ENCODE peak calls at places on chromosome 3, in eight cellular contexts. One of them, this sample, is unnamed.

GRCh38 chr3:117443014-117443413 is 733.4 kb downstream of the TUSC7 start:
- DNase-seq in cardiac fibroblast: peak; percentile 18
- DNase-seq in transverse colon: no peak
- DNase-seq in OCI-LY7: no peak
- DNase-seq in Panc1: no peak
- DNase-seq in BJ: no peak
- DNase-seq in astrocyte: peak; percentile 65
- DNase-seq in A549: no peak
- DNase-seq in this sample: peak; percentile 54

GRCh38 chr3:177538743-177539730 is 341.8 kb upstream of the TBL1XR1 start:
- DNase-seq in cardiac fibroblast: peak; percentile 18
- DNase-seq in transverse colon: no peak
- DNase-seq in OCI-LY7: peak; percentile 25
- DNase-seq in Panc1: no peak
- DNase-seq in BJ: no peak
- DNase-seq in astrocyte: no peak
- DNase-seq in A549: no peak
- DNase-seq in this sample: no peak

GRCh38 chr3:124059580-124059979 is 67.7 kb upstream of the ROPN1 start:
- DNase-seq in cardiac fibroblast: peak; percentile 40
- DNase-seq in transverse colon: no peak
- DNase-seq in OCI-LY7: no peak
- DNase-seq in Panc1: no peak
- DNase-seq in BJ: peak; percentile 28
- DNase-seq in astrocyte: peak; percentile 69
- DNase-seq in A549: no peak
- DNase-seq in this sample: peak; percentile 33

GRCh38 chr3:169266351-169266750 is 397.2 kb downstream of the MECOM start:
- DNase-seq in cardiac fibroblast: peak; percentile 28
- DNase-seq in transverse colon: no peak
- DNase-seq in OCI-LY7: no peak
- DNase-seq in Panc1: no peak
- DNase-seq in BJ: no peak
- DNase-seq in astrocyte: no peak
- DNase-seq in A549: no peak
- DNase-seq in this sample: no peak

GRCh38 chr3:149044329-149045083 is 41.8 kb downstream of the HLTF start:
- DNase-seq in cardiac fibroblast: no peak
- DNase-seq in transverse colon: no peak
- DNase-seq in OCI-LY7: no peak
- DNase-seq in Panc1: no peak
- DNase-seq in BJ: no peak
- DNase-seq in astrocyte: no peak
- DNase-seq in A549: no peak
- DNase-seq in this sample: no peak

GRCh38 chr3:112770026-112770626 is 76.5 kb downstream of the CD200R1L start:
- DNase-seq in cardiac fibroblast: peak; percentile 97
- DNase-seq in transverse colon: no peak
- DNase-seq in OCI-LY7: no peak
- DNase-seq in Panc1: no peak
- DNase-seq in BJ: no peak
- DNase-seq in astrocyte: peak; percentile 81
- DNase-seq in A549: no peak
- DNase-seq in this sample: peak; percentile 78

GRCh38 chr3:149174901-149175300 is 45.5 kb downstream of the HPS3 start:
- DNase-seq in cardiac fibroblast: no peak
- DNase-seq in transverse colon: no peak
- DNase-seq in OCI-LY7: no peak
- DNase-seq in Panc1: no peak
- DNase-seq in BJ: no peak
- DNase-seq in astrocyte: peak; percentile 77
- DNase-seq in A549: no peak
- DNase-seq in this sample: no peak

GRCh38 chr3:148077318-148077923 is 620.3 kb upstream of the AGTR1 start:
- DNase-seq in cardiac fibroblast: peak; percentile 60
- DNase-seq in transverse colon: no peak
- DNase-seq in OCI-LY7: peak; percentile 10
- DNase-seq in Panc1: no peak
- DNase-seq in BJ: no peak
- DNase-seq in astrocyte: no peak
- DNase-seq in A549: peak; percentile 11
- DNase-seq in this sample: peak; percentile 54

GRCh38 chr3:132554437-132554836 is 42.6 kb upstream of the ACKR4 start:
- DNase-seq in cardiac fibroblast: peak; percentile 44
- DNase-seq in transverse colon: no peak
- DNase-seq in OCI-LY7: no peak
- DNase-seq in Panc1: no peak
- DNase-seq in BJ: no peak
- DNase-seq in astrocyte: peak; percentile 50
- DNase-seq in A549: no peak
- DNase-seq in this sample: peak; percentile 73

GRCh38 chr3:43872301-43872700 is 181.6 kb downstream of the ABHD5 start:
- DNase-seq in cardiac fibroblast: peak; percentile 97
- DNase-seq in transverse colon: no peak
- DNase-seq in OCI-LY7: no peak
- DNase-seq in Panc1: no peak
- DNase-seq in BJ: peak; percentile 58
- DNase-seq in astrocyte: peak; percentile 81
- DNase-seq in A549: peak; percentile 48
- DNase-seq in this sample: peak; percentile 78

GRCh38 chr3:183158552-183159006 is 4.0 kb downstream of the LAMP3 start:
- DNase-seq in cardiac fibroblast: peak; percentile 86
- DNase-seq in transverse colon: no peak
- DNase-seq in OCI-LY7: peak; percentile 48
- DNase-seq in Panc1: no peak
- DNase-seq in BJ: no peak
- DNase-seq in astrocyte: peak; percentile 80
- DNase-seq in A549: no peak
- DNase-seq in this sample: peak; percentile 73

GRCh38 chr3:46829699-46830208 is 33.5 kb downstream of the MYL3 start:
- DNase-seq in cardiac fibroblast: no peak
- DNase-seq in transverse colon: no peak
- DNase-seq in OCI-LY7: no peak
- DNase-seq in Panc1: no peak
- DNase-seq in BJ: no peak
- DNase-seq in astrocyte: no peak
- DNase-seq in A549: no peak
- DNase-seq in this sample: no peak

GRCh38 chr3:150899141-150899540 is 6.1 kb downstream of the MINDY4B start:
- DNase-seq in cardiac fibroblast: no peak
- DNase-seq in transverse colon: no peak
- DNase-seq in OCI-LY7: no peak
- DNase-seq in Panc1: no peak
- DNase-seq in BJ: no peak
- DNase-seq in astrocyte: no peak
- DNase-seq in A549: no peak
- DNase-seq in this sample: no peak

GRCh38 chr3:14541646-14542045 is 1.5 kb upstream of the GRIP2 start:
- DNase-seq in cardiac fibroblast: no peak
- DNase-seq in transverse colon: no peak
- DNase-seq in OCI-LY7: no peak
- DNase-seq in Panc1: no peak
- DNase-seq in BJ: no peak
- DNase-seq in astrocyte: no peak
- DNase-seq in A549: no peak
- DNase-seq in this sample: no peak

GRCh38 chr3:183073839-183074615 is 25.3 kb downstream of the MCCC1 start:
- DNase-seq in cardiac fibroblast: peak; percentile 53
- DNase-seq in transverse colon: no peak
- DNase-seq in OCI-LY7: no peak
- DNase-seq in Panc1: no peak
- DNase-seq in BJ: peak; percentile 20
- DNase-seq in astrocyte: no peak
- DNase-seq in A549: no peak
- DNase-seq in this sample: peak; percentile 30

GRCh38 chr3:101195951-101196713 is 124.2 kb downstream of the IMPG2 start:
- DNase-seq in cardiac fibroblast: peak; percentile 90
- DNase-seq in transverse colon: no peak
- DNase-seq in OCI-LY7: peak; percentile 19
- DNase-seq in Panc1: peak; percentile 12
- DNase-seq in BJ: no peak
- DNase-seq in astrocyte: peak; percentile 31
- DNase-seq in A549: peak; percentile 28
- DNase-seq in this sample: peak; percentile 78

GRCh38 chr3:126959921-126960603 is 22.9 kb upstream of the PLXNA1 start:
- DNase-seq in cardiac fibroblast: peak; percentile 86
- DNase-seq in transverse colon: no peak
- DNase-seq in OCI-LY7: no peak
- DNase-seq in Panc1: no peak
- DNase-seq in BJ: no peak
- DNase-seq in astrocyte: peak; percentile 54
- DNase-seq in A549: peak; percentile 49
- DNase-seq in this sample: peak; percentile 72

GRCh38 chr3:38039101-38039898 is at the start of gene DLEC1:
- DNase-seq in cardiac fibroblast: peak; percentile 77
- DNase-seq in transverse colon: peak; percentile 89
- DNase-seq in OCI-LY7: peak; percentile 63
- DNase-seq in Panc1: no peak
- DNase-seq in BJ: no peak
- DNase-seq in astrocyte: peak; percentile 47
- DNase-seq in A549: no peak
- DNase-seq in this sample: peak; percentile 67
- H3K4me3 ChIP-seq in cardiac fibroblast: peak within 1 kb of the TSS; percentile 33
- H3K4me3 ChIP-seq in transverse colon: peak within 1 kb of the TSS; percentile 60
- H3K4me3 ChIP-seq in OCI-LY7: peak within 1 kb of the TSS; percentile 28
- H3K4me3 ChIP-seq in Panc1: no peak within 1 kb of the TSS
- H3K4me3 ChIP-seq in BJ: peak within 1 kb of the TSS; percentile 40
- H3K4me3 ChIP-seq in astrocyte: peak within 1 kb of the TSS; percentile 63
- H3K4me3 ChIP-seq in A549: no peak within 1 kb of the TSS
- H3K4me3 ChIP-seq in this sample: peak within 1 kb of the TSS; percentile 54

GRCh38 chr3:160183375-160184076 is 41.7 kb upstream of the C3orf80 start:
- DNase-seq in cardiac fibroblast: peak; percentile 54
- DNase-seq in transverse colon: no peak
- DNase-seq in OCI-LY7: no peak
- DNase-seq in Panc1: no peak
- DNase-seq in BJ: no peak
- DNase-seq in astrocyte: peak; percentile 71
- DNase-seq in A549: no peak
- DNase-seq in this sample: peak; percentile 64

GRCh38 chr3:160176923-160177322 is 48.3 kb upstream of the C3orf80 start:
- DNase-seq in cardiac fibroblast: no peak
- DNase-seq in transverse colon: no peak
- DNase-seq in OCI-LY7: no peak
- DNase-seq in Panc1: no peak
- DNase-seq in BJ: no peak
- DNase-seq in astrocyte: no peak
- DNase-seq in A549: no peak
- DNase-seq in this sample: no peak

GRCh38 chr3:160184655-160185054 is 40.6 kb upstream of the C3orf80 start:
- DNase-seq in cardiac fibroblast: peak; percentile 89
- DNase-seq in transverse colon: no peak
- DNase-seq in OCI-LY7: no peak
- DNase-seq in Panc1: no peak
- DNase-seq in BJ: no peak
- DNase-seq in astrocyte: peak; percentile 91
- DNase-seq in A549: no peak
- DNase-seq in this sample: peak; percentile 95

GRCh38 chr3:160179906-160180305 is 45.3 kb upstream of the C3orf80 start:
- DNase-seq in cardiac fibroblast: no peak
- DNase-seq in transverse colon: no peak
- DNase-seq in OCI-LY7: no peak
- DNase-seq in Panc1: no peak
- DNase-seq in BJ: no peak
- DNase-seq in astrocyte: no peak
- DNase-seq in A549: no peak
- DNase-seq in this sample: no peak

GRCh38 chr3:160180581-160181216 is 44.5 kb upstream of the C3orf80 start:
- DNase-seq in cardiac fibroblast: peak; percentile 57
- DNase-seq in transverse colon: no peak
- DNase-seq in OCI-LY7: no peak
- DNase-seq in Panc1: no peak
- DNase-seq in BJ: peak; percentile 72
- DNase-seq in astrocyte: peak; percentile 85
- DNase-seq in A549: no peak
- DNase-seq in this sample: peak; percentile 55
- H3K4me3 ChIP-seq in cardiac fibroblast: no peak overlapping the region
- H3K4me3 ChIP-seq in transverse colon: no peak overlapping the region
- H3K4me3 ChIP-seq in OCI-LY7: no peak overlapping the region
- H3K4me3 ChIP-seq in Panc1: no peak overlapping the region
- H3K4me3 ChIP-seq in BJ: no peak overlapping the region
- H3K4me3 ChIP-seq in astrocyte: no peak overlapping the region
- H3K4me3 ChIP-seq in A549: no peak overlapping the region
- H3K4me3 ChIP-seq in this sample: peak overlapping the region; percentile 28

GRCh38 chr3:59496250-59496649 is 446.4 kb upstream of the CFAP20DC start:
- DNase-seq in cardiac fibroblast: no peak
- DNase-seq in transverse colon: no peak
- DNase-seq in OCI-LY7: no peak
- DNase-seq in Panc1: no peak
- DNase-seq in BJ: no peak
- DNase-seq in astrocyte: no peak
- DNase-seq in A549: no peak
- DNase-seq in this sample: no peak
- H3K4me3 ChIP-seq in cardiac fibroblast: no peak overlapping the region
- H3K4me3 ChIP-seq in transverse colon: no peak overlapping the region
- H3K4me3 ChIP-seq in OCI-LY7: no peak overlapping the region
- H3K4me3 ChIP-seq in Panc1: no peak overlapping the region
- H3K4me3 ChIP-seq in BJ: no peak overlapping the region
- H3K4me3 ChIP-seq in astrocyte: no peak overlapping the region
- H3K4me3 ChIP-seq in A549: no peak overlapping the region
- H3K4me3 ChIP-seq in this sample: no peak overlapping the region

GRCh38 chr3:42175841-42176240 is 84.7 kb downstream of the TRAK1 start:
- DNase-seq in cardiac fibroblast: no peak
- DNase-seq in transverse colon: no peak
- DNase-seq in OCI-LY7: peak; percentile 82
- DNase-seq in Panc1: no peak
- DNase-seq in BJ: no peak
- DNase-seq in astrocyte: no peak
- DNase-seq in A549: no peak
- DNase-seq in this sample: no peak

GRCh38 chr3:42176635-42177034 is 85.5 kb downstream of the TRAK1 start:
- DNase-seq in cardiac fibroblast: no peak
- DNase-seq in transverse colon: no peak
- DNase-seq in OCI-LY7: no peak
- DNase-seq in Panc1: no peak
- DNase-seq in BJ: no peak
- DNase-seq in astrocyte: no peak
- DNase-seq in A549: no peak
- DNase-seq in this sample: no peak

GRCh38 chr3:42177068-42177800 is 86.1 kb downstream of the TRAK1 start:
- DNase-seq in cardiac fibroblast: no peak
- DNase-seq in transverse colon: no peak
- DNase-seq in OCI-LY7: no peak
- DNase-seq in Panc1: no peak
- DNase-seq in BJ: no peak
- DNase-seq in astrocyte: no peak
- DNase-seq in A549: no peak
- DNase-seq in this sample: no peak

GRCh38 chr3:42173307-42173706 is 82.2 kb downstream of the TRAK1 start:
- DNase-seq in cardiac fibroblast: no peak
- DNase-seq in transverse colon: no peak
- DNase-seq in OCI-LY7: peak; percentile 45
- DNase-seq in Panc1: no peak
- DNase-seq in BJ: no peak
- DNase-seq in astrocyte: no peak
- DNase-seq in A549: no peak
- DNase-seq in this sample: no peak

GRCh38 chr3:42174679-42175660 is 83.8 kb downstream of the TRAK1 start:
- DNase-seq in cardiac fibroblast: no peak
- DNase-seq in transverse colon: no peak
- DNase-seq in OCI-LY7: peak; percentile 67
- DNase-seq in Panc1: no peak
- DNase-seq in BJ: no peak
- DNase-seq in astrocyte: peak; percentile 36
- DNase-seq in A549: no peak
- DNase-seq in this sample: no peak
- H3K4me3 ChIP-seq in cardiac fibroblast: no peak overlapping the region
- H3K4me3 ChIP-seq in transverse colon: no peak overlapping the region
- H3K4me3 ChIP-seq in OCI-LY7: peak overlapping the region; percentile 56
- H3K4me3 ChIP-seq in Panc1: no peak overlapping the region
- H3K4me3 ChIP-seq in BJ: no peak overlapping the region
- H3K4me3 ChIP-seq in astrocyte: no peak overlapping the region
- H3K4me3 ChIP-seq in A549: no peak overlapping the region
- H3K4me3 ChIP-seq in this sample: no peak overlapping the region